ENCODE peak calls at places on chromosomes 5 and 9, in five cellular contexts. D, O, A, R and F are unnamed samples.
A peak's percentile ranks its signal among the peaks of the same experiment; 100 is the strongest.

GRCh38 chr9:73426226-73426625 is 274.6 kb downstream of the ANXA1 start:
- DNase-seq in O (no peak), D (no peak), R (no peak), A (no peak), F (no peak)

GRCh38 chr9:5499889-5500398 is 10.4 kb upstream of the PDCD1LG2 start:
- DNase-seq in R (peak; percentile 25), A (no peak), D (no peak), O (peak; percentile 93), F (peak; percentile 78)

GRCh38 chr5:148791334-148791667 is 35.1 kb upstream of the ADRB2 start:
- DNase-seq in O (no peak), D (peak; percentile 26), A (no peak), R (no peak), F (peak; percentile 34)

GRCh38 chr5:10655041-10655685 is 91.3 kb downstream of the ANKRD33B start:
- DNase-seq in O (no peak), A (peak; percentile 58), R (no peak), D (no peak), F (no peak)

GRCh38 chr5:14017904-14018303 is 73.4 kb upstream of the DNAH5 start:
- DNase-seq in O (no peak), D (no peak), A (no peak), R (no peak), F (no peak)

GRCh38 chr9:116471093-116471906 is 215.8 kb upstream of the TRIM32 start:
- DNase-seq in A (no peak), O (peak; percentile 98), D (no peak), R (peak; percentile 12), F (peak; percentile 80)

GRCh38 chr9:108673386-108673785 is 182.4 kb downstream of the ACTL7B start:
- DNase-seq in A (no peak), D (no peak), O (no peak), R (no peak), F (peak; percentile 90)

GRCh38 chr9:16653491-16654407 is 216.7 kb downstream of the BNC2 start:
- DNase-seq in A (no peak), D (peak; percentile 33), R (no peak), O (peak; percentile 33), F (no peak)

GRCh38 chr9:128254855-128255759 is 20.7 kb downstream of the GOLGA2 start:
- DNase-seq in R (peak; percentile 81), D (peak; percentile 51), O (peak; percentile 52), A (peak; percentile 81), F (peak; percentile 65)